ENCODE peak calls at places on chromosomes 5 and 9, in five cellular contexts. One of them, this sample, is unnamed.

GRCh38 chr9:85430659-85431370 is 310.9 kb downstream of the AGTPBP1 start:
- DNase-seq in CD4-positive, alpha-beta memory T cell: no peak
- DNase-seq in left ventricle myocardium inferior: no peak
- DNase-seq in A549: no peak
- DNase-seq in H9: no peak
- DNase-seq in this sample: peak

GRCh38 chr5:17113174-17113941 is 104.1 kb upstream of the BASP1 start:
- DNase-seq in H9: no peak
- DNase-seq in A549: peak
- DNase-seq in left ventricle myocardium inferior: no peak
- DNase-seq in CD4-positive, alpha-beta memory T cell: no peak
- DNase-seq in this sample: peak

GRCh38 chr5:1651250-1651649 is 127.5 kb upstream of the LPCAT1 start:
- DNase-seq in left ventricle myocardium inferior: no peak
- DNase-seq in H9: no peak
- DNase-seq in CD4-positive, alpha-beta memory T cell: no peak
- DNase-seq in A549: no peak
- DNase-seq in this sample: no peak

GRCh38 chr5:127958421-127959011 is 125.0 kb upstream of the SLC12A2 start:
- DNase-seq in left ventricle myocardium inferior: no peak
- DNase-seq in CD4-positive, alpha-beta memory T cell: no peak
- DNase-seq in H9: no peak
- DNase-seq in A549: peak
- DNase-seq in this sample: no peak

GRCh38 chr5:50593681-50594080 is 72.8 kb upstream of the PARP8 start:
- DNase-seq in CD4-positive, alpha-beta memory T cell: peak
- DNase-seq in H9: no peak
- DNase-seq in left ventricle myocardium inferior: no peak
- DNase-seq in A549: no peak
- DNase-seq in this sample: no peak

GRCh38 chr9:101578378-101578777 is 16.4 kb downstream of the PPP3R2 start:
- DNase-seq in H9: no peak
- DNase-seq in left ventricle myocardium inferior: no peak
- DNase-seq in A549: no peak
- DNase-seq in CD4-positive, alpha-beta memory T cell: no peak
- DNase-seq in this sample: peak

GRCh38 chr5:54234304-54234938 is 76.0 kb downstream of the ARL15 start:
- DNase-seq in H9: no peak
- DNase-seq in left ventricle myocardium inferior: no peak
- DNase-seq in A549: peak
- DNase-seq in CD4-positive, alpha-beta memory T cell: no peak
- DNase-seq in this sample: peak

GRCh38 chr5:179273074-179273435 is 72.2 kb downstream of the ADAMTS2 start:
- DNase-seq in A549: no peak
- DNase-seq in H9: no peak
- DNase-seq in CD4-positive, alpha-beta memory T cell: no peak
- DNase-seq in left ventricle myocardium inferior: no peak
- DNase-seq in this sample: no peak

GRCh38 chr5:9401786-9402472 is 143.9 kb downstream of the SEMA5A start:
- DNase-seq in A549: no peak
- DNase-seq in left ventricle myocardium inferior: no peak
- DNase-seq in H9: no peak
- DNase-seq in CD4-positive, alpha-beta memory T cell: no peak
- DNase-seq in this sample: no peak

GRCh38 chr5:34803974-34804373 is 35.0 kb upstream of the TTC23L start:
- DNase-seq in left ventricle myocardium inferior: no peak
- DNase-seq in A549: no peak
- DNase-seq in H9: no peak
- DNase-seq in CD4-positive, alpha-beta memory T cell: no peak
- DNase-seq in this sample: no peak

GRCh38 chr5:12865529-12865928 is 961.3 kb upstream of the CTNND2 start:
- DNase-seq in A549: no peak
- DNase-seq in CD4-positive, alpha-beta memory T cell: no peak
- DNase-seq in H9: no peak
- DNase-seq in left ventricle myocardium inferior: no peak
- DNase-seq in this sample: peak

GRCh38 chr5:151449836-151450235 is 2.4 kb downstream of the SLC36A1 start:
- DNase-seq in left ventricle myocardium inferior: no peak
- DNase-seq in H9: no peak
- DNase-seq in CD4-positive, alpha-beta memory T cell: no peak
- DNase-seq in A549: no peak
- DNase-seq in this sample: no peak

GRCh38 chr9:101337237-101337636 is 47.6 kb downstream of the BAAT start:
- DNase-seq in CD4-positive, alpha-beta memory T cell: no peak
- DNase-seq in left ventricle myocardium inferior: no peak
- DNase-seq in H9: no peak
- DNase-seq in A549: no peak
- DNase-seq in this sample: no peak

GRCh38 chr5:111232311-111233049 is 8.3 kb downstream of the CAMK4 start:
- DNase-seq in left ventricle myocardium inferior: no peak
- DNase-seq in H9: no peak
- DNase-seq in A549: no peak
- DNase-seq in CD4-positive, alpha-beta memory T cell: peak
- DNase-seq in this sample: no peak

GRCh38 chr5:59218424-59219045 is 635.7 kb downstream of the RAB3C start:
- DNase-seq in A549: no peak
- DNase-seq in CD4-positive, alpha-beta memory T cell: no peak
- DNase-seq in left ventricle myocardium inferior: no peak
- DNase-seq in H9: no peak
- DNase-seq in this sample: no peak

GRCh38 chr5:179762079-179762780 is 29.6 kb downstream of the MAML1 start:
- DNase-seq in left ventricle myocardium inferior: no peak
- DNase-seq in H9: no peak
- DNase-seq in A549: peak
- DNase-seq in CD4-positive, alpha-beta memory T cell: peak
- DNase-seq in this sample: peak

GRCh38 chr9:114005371-114006154 is 72.5 kb downstream of the AMBP start:
- DNase-seq in CD4-positive, alpha-beta memory T cell: no peak
- DNase-seq in A549: no peak
- DNase-seq in H9: peak
- DNase-seq in left ventricle myocardium inferior: no peak
- DNase-seq in this sample: no peak

GRCh38 chr5:152221721-152222629 is 183.1 kb downstream of the NMUR2 start:
- DNase-seq in CD4-positive, alpha-beta memory T cell: no peak
- DNase-seq in left ventricle myocardium inferior: no peak
- DNase-seq in A549: no peak
- DNase-seq in H9: no peak
- DNase-seq in this sample: no peak

GRCh38 chr5:35854248-35854647 is 2.4 kb upstream of the IL7R start:
- DNase-seq in A549: no peak
- DNase-seq in H9: no peak
- DNase-seq in CD4-positive, alpha-beta memory T cell: peak
- DNase-seq in left ventricle myocardium inferior: no peak
- DNase-seq in this sample: no peak

GRCh38 chr5:109987355-109987754 is 297.6 kb downstream of the MAN2A1 start:
- DNase-seq in H9: no peak
- DNase-seq in left ventricle myocardium inferior: no peak
- DNase-seq in CD4-positive, alpha-beta memory T cell: no peak
- DNase-seq in A549: no peak
- DNase-seq in this sample: peak

GRCh38 chr5:33827885-33828284 is 63.9 kb downstream of the ADAMTS12 start:
- DNase-seq in left ventricle myocardium inferior: no peak
- DNase-seq in H9: no peak
- DNase-seq in A549: peak
- DNase-seq in CD4-positive, alpha-beta memory T cell: no peak
- DNase-seq in this sample: peak

GRCh38 chr5:172266071-172266675 is 17.4 kb downstream of the UBTD2 start:
- DNase-seq in left ventricle myocardium inferior: no peak
- DNase-seq in H9: peak
- DNase-seq in A549: no peak
- DNase-seq in CD4-positive, alpha-beta memory T cell: no peak
- DNase-seq in this sample: peak

GRCh38 chr5:39264528-39264927 is 45.2 kb upstream of the FYB1 start:
- DNase-seq in CD4-positive, alpha-beta memory T cell: no peak
- DNase-seq in A549: no peak
- DNase-seq in H9: no peak
- DNase-seq in left ventricle myocardium inferior: no peak
- DNase-seq in this sample: no peak

GRCh38 chr9:129001504-129002325 is 26.4 kb downstream of the SH3GLB2 start:
- DNase-seq in A549: no peak
- DNase-seq in H9: no peak
- DNase-seq in CD4-positive, alpha-beta memory T cell: no peak
- DNase-seq in left ventricle myocardium inferior: no peak
- DNase-seq in this sample: no peak

GRCh38 chr9:81626511-81626910 is 62.8 kb downstream of the TLE1 start:
- DNase-seq in H9: no peak
- DNase-seq in left ventricle myocardium inferior: no peak
- DNase-seq in A549: no peak
- DNase-seq in CD4-positive, alpha-beta memory T cell: no peak
- DNase-seq in this sample: peak

GRCh38 chr5:42756630-42757601 is at the start of gene CCDC152:
- DNase-seq in CD4-positive, alpha-beta memory T cell: peak
- DNase-seq in H9: peak
- DNase-seq in left ventricle myocardium inferior: no peak
- DNase-seq in A549: no peak
- DNase-seq in this sample: peak

GRCh38 chr5:14723648-14724231 is 59.2 kb downstream of the OTULIN start:
- DNase-seq in A549: no peak
- DNase-seq in H9: no peak
- DNase-seq in CD4-positive, alpha-beta memory T cell: no peak
- DNase-seq in left ventricle myocardium inferior: no peak
- DNase-seq in this sample: no peak

GRCh38 chr5:29833394-29833793 is 1360.1 kb upstream of the CDH6 start:
- DNase-seq in CD4-positive, alpha-beta memory T cell: no peak
- DNase-seq in left ventricle myocardium inferior: no peak
- DNase-seq in H9: no peak
- DNase-seq in A549: no peak
- DNase-seq in this sample: no peak

GRCh38 chr5:39267185-39267584 is 47.8 kb upstream of the FYB1 start:
- DNase-seq in left ventricle myocardium inferior: no peak
- DNase-seq in A549: no peak
- DNase-seq in H9: no peak
- DNase-seq in CD4-positive, alpha-beta memory T cell: no peak
- DNase-seq in this sample: no peak

GRCh38 chr5:1137567-1138444 is 25.9 kb upstream of the SLC12A7 start:
- DNase-seq in CD4-positive, alpha-beta memory T cell: no peak
- DNase-seq in left ventricle myocardium inferior: no peak
- DNase-seq in H9: no peak
- DNase-seq in A549: peak
- DNase-seq in this sample: no peak

GRCh38 chr5:76867827-76868693 is 18.2 kb downstream of the S100Z start:
- DNase-seq in left ventricle myocardium inferior: peak
- DNase-seq in CD4-positive, alpha-beta memory T cell: peak
- DNase-seq in H9: peak
- DNase-seq in A549: peak
- DNase-seq in this sample: peak

GRCh38 chr5:76622973-76623596 is at the start of gene F2RL2:
- DNase-seq in CD4-positive, alpha-beta memory T cell: no peak
- DNase-seq in H9: peak
- DNase-seq in A549: peak
- DNase-seq in left ventricle myocardium inferior: no peak
- DNase-seq in this sample: peak

GRCh38 chr5:132414634-132415377 is 45.3 kb downstream of the SLC22A5 start:
- DNase-seq in CD4-positive, alpha-beta memory T cell: no peak
- DNase-seq in A549: peak
- DNase-seq in H9: no peak
- DNase-seq in left ventricle myocardium inferior: no peak
- DNase-seq in this sample: peak

GRCh38 chr5:160757194-160757593 is 94.8 kb downstream of the ATP10B start:
- DNase-seq in H9: no peak
- DNase-seq in CD4-positive, alpha-beta memory T cell: no peak
- DNase-seq in A549: no peak
- DNase-seq in left ventricle myocardium inferior: no peak
- DNase-seq in this sample: no peak

DNA sequence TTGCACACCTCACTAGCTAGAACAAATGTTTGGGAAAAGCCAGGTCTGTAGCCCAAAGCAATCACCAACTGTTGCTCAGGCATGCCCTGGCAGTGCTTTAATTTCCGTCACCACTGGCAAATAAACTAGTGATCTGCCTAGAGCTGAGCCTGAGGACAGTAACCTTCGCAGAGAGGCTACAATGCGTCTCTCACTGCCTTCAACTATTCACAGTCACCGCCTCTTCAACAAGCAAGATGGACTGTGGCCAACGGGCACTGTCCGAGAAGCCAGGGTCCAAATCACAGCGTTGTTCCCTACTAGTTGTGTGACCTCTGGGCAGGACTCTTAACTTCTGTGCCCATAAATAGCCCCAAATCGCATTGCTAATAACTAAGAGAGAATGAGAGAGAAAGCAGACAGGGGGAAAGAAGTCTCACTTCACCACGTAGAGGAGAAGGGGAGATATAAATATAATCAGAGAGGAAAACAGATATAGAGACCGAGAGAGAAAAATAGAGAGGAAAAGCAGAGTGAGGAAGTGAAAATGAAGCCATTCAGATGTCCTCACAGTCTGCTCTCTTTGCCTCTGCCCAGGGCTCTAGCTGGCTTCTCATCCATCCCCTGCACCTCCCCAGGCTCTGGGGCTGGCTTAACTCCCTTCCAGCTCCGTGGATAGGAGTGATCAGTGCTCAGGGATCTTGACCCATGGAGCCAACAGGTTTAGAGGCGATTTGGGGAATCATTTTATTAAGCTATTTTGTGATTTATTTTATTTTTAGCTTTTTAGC is 157.9 kb downstream of the ZDHHC21 start:
- DNase-seq in A549: no peak
- DNase-seq in H9: no peak
- DNase-seq in CD4-positive, alpha-beta memory T cell: no peak
- DNase-seq in left ventricle myocardium inferior: peak
- DNase-seq in this sample: no peak
- H3K27ac ChIP-seq in A549: no peak
- H3K27ac ChIP-seq in H9: no peak
- H3K27ac ChIP-seq in CD4-positive, alpha-beta memory T cell: no peak
- H3K27ac ChIP-seq in left ventricle myocardium inferior: peak
- H3K27ac ChIP-seq in this sample: no peak

DNA sequence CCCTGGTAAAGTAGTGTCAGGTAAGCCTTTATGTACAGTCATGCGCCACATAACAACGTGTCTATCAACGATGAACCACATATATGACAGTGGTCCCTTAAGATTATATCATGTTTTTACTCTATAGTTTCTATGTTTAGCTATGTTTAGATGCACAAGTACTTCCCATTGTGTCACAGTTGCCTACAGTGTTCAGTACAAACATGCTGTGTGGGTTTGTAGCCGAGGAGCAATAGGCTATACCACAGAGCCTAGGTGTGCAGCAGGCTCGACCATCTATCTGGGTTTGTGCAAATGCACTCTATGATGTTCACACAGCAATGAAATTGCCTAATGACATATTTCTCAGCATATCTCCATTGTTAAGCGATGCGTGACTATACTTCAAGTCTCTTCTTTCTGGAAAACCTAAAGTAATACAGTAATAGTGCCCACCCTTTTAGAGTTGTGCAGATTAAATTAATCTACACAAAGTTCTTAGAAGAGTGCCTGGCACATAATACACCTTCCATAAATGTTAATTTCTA is 295.9 kb downstream of the ARHGAP26 start:
- DNase-seq in left ventricle myocardium inferior: no peak
- DNase-seq in CD4-positive, alpha-beta memory T cell: no peak
- DNase-seq in H9: no peak
- DNase-seq in A549: no peak
- DNase-seq in this sample: no peak
- H3K27ac ChIP-seq in left ventricle myocardium inferior: peak
- H3K27ac ChIP-seq in CD4-positive, alpha-beta memory T cell: no peak
- H3K27ac ChIP-seq in H9: no peak
- H3K27ac ChIP-seq in A549: no peak
- H3K27ac ChIP-seq in this sample: no peak

GRCh38 chr9:104635471-104635870 is 17.5 kb upstream of the OR13C9 start:
- DNase-seq in H9: no peak
- DNase-seq in left ventricle myocardium inferior: no peak
- DNase-seq in A549: no peak
- DNase-seq in CD4-positive, alpha-beta memory T cell: no peak
- DNase-seq in this sample: no peak
- H3K27ac ChIP-seq in H9: no peak
- H3K27ac ChIP-seq in left ventricle myocardium inferior: no peak
- H3K27ac ChIP-seq in A549: no peak
- H3K27ac ChIP-seq in CD4-positive, alpha-beta memory T cell: no peak
- H3K27ac ChIP-seq in this sample: no peak

GRCh38 chr9:99138424-99139284 is 33.7 kb downstream of the TGFBR1 start:
- DNase-seq in A549: no peak
- DNase-seq in CD4-positive, alpha-beta memory T cell: no peak
- DNase-seq in left ventricle myocardium inferior: no peak
- DNase-seq in H9: no peak
- DNase-seq in this sample: no peak
- H3K27ac ChIP-seq in A549: no peak
- H3K27ac ChIP-seq in CD4-positive, alpha-beta memory T cell: no peak
- H3K27ac ChIP-seq in left ventricle myocardium inferior: no peak
- H3K27ac ChIP-seq in H9: no peak
- H3K27ac ChIP-seq in this sample: no peak